ENCODE peak calls at places on chromosomes 5 and 9, in nine cellular contexts. One of them, this sample, is unnamed. For H3K36me3, the result is how much of the 10 kb centered on the place peaks cover.

GRCh38 chr5:172293745-172294342 is 10.3 kb upstream of the UBTD2 start:
- DNase-seq in colonic mucosa: no peak
- DNase-seq in breast epithelium: no peak
- DNase-seq in mucosa of descending colon: no peak
- DNase-seq in uterus: no peak
- DNase-seq in heart right ventricle: no peak
- DNase-seq in CD8-positive, alpha-beta T cell: no peak
- DNase-seq in adrenal gland: no peak
- DNase-seq in neural progenitor cell: no peak
- DNase-seq in this sample: no peak

GRCh38 chr5:79886456-79886855 is 104.6 kb downstream of the MTX3 start:
- DNase-seq in heart right ventricle: no peak
- DNase-seq in mucosa of descending colon: no peak
- DNase-seq in adrenal gland: no peak
- DNase-seq in CD8-positive, alpha-beta T cell: no peak
- DNase-seq in breast epithelium: no peak
- DNase-seq in uterus: no peak
- DNase-seq in colonic mucosa: no peak
- DNase-seq in neural progenitor cell: no peak
- DNase-seq in this sample: no peak

GRCh38 chr5:165185726-165186125 is 1680.3 kb downstream of the MAT2B start:
- DNase-seq in uterus: no peak
- DNase-seq in mucosa of descending colon: no peak
- DNase-seq in colonic mucosa: no peak
- DNase-seq in heart right ventricle: no peak
- DNase-seq in neural progenitor cell: no peak
- DNase-seq in adrenal gland: no peak
- DNase-seq in breast epithelium: no peak
- DNase-seq in CD8-positive, alpha-beta T cell: no peak
- DNase-seq in this sample: no peak

GRCh38 chr5:179914032-179914755 is 6.5 kb upstream of the TBC1D9B start:
- DNase-seq in mucosa of descending colon: peak
- DNase-seq in uterus: no peak
- DNase-seq in adrenal gland: no peak
- DNase-seq in neural progenitor cell: no peak
- DNase-seq in CD8-positive, alpha-beta T cell: no peak
- DNase-seq in heart right ventricle: no peak
- DNase-seq in colonic mucosa: peak
- DNase-seq in breast epithelium: peak
- DNase-seq in this sample: no peak

GRCh38 chr9:6739218-6739617 is 18.6 kb upstream of the KDM4C start:
- DNase-seq in uterus: no peak
- DNase-seq in mucosa of descending colon: no peak
- DNase-seq in heart right ventricle: no peak
- DNase-seq in colonic mucosa: no peak
- DNase-seq in CD8-positive, alpha-beta T cell: no peak
- DNase-seq in neural progenitor cell: no peak
- DNase-seq in adrenal gland: no peak
- DNase-seq in breast epithelium: no peak
- DNase-seq in this sample: no peak

GRCh38 chr5:131389869-131390265 is 126.0 kb downstream of the CDC42SE2 start:
- DNase-seq in breast epithelium: no peak
- DNase-seq in CD8-positive, alpha-beta T cell: no peak
- DNase-seq in heart right ventricle: no peak
- DNase-seq in uterus: no peak
- DNase-seq in mucosa of descending colon: no peak
- DNase-seq in adrenal gland: no peak
- DNase-seq in colonic mucosa: no peak
- DNase-seq in neural progenitor cell: no peak
- DNase-seq in this sample: no peak

GRCh38 chr5:43036856-43037711 is 3.0 kb downstream of the ANXA2R start:
- DNase-seq in heart right ventricle: no peak
- DNase-seq in breast epithelium: no peak
- DNase-seq in neural progenitor cell: peak
- DNase-seq in CD8-positive, alpha-beta T cell: no peak
- DNase-seq in adrenal gland: no peak
- DNase-seq in uterus: no peak
- DNase-seq in mucosa of descending colon: peak
- DNase-seq in colonic mucosa: no peak
- DNase-seq in this sample: peak

GRCh38 chr9:114184866-114185265 is 29.5 kb downstream of the COL27A1 start:
- DNase-seq in uterus: no peak
- DNase-seq in mucosa of descending colon: no peak
- DNase-seq in neural progenitor cell: no peak
- DNase-seq in colonic mucosa: no peak
- DNase-seq in breast epithelium: no peak
- DNase-seq in CD8-positive, alpha-beta T cell: no peak
- DNase-seq in heart right ventricle: no peak
- DNase-seq in adrenal gland: no peak
- DNase-seq in this sample: no peak

GRCh38 chr9:137053944-137054931 is at the start of gene ENTPD2:
- DNase-seq in CD8-positive, alpha-beta T cell: no peak
- DNase-seq in mucosa of descending colon: peak
- DNase-seq in neural progenitor cell: peak
- DNase-seq in colonic mucosa: peak
- DNase-seq in heart right ventricle: peak
- DNase-seq in uterus: no peak
- DNase-seq in adrenal gland: no peak
- DNase-seq in breast epithelium: peak
- DNase-seq in this sample: peak

GRCh38 chr5:122064992-122065391 is 13.1 kb downstream of the LOX start:
- DNase-seq in mucosa of descending colon: no peak
- DNase-seq in neural progenitor cell: peak
- DNase-seq in adrenal gland: no peak
- DNase-seq in CD8-positive, alpha-beta T cell: no peak
- DNase-seq in colonic mucosa: no peak
- DNase-seq in breast epithelium: no peak
- DNase-seq in heart right ventricle: no peak
- DNase-seq in uterus: no peak
- DNase-seq in this sample: no peak

GRCh38 chr9:82923410-82924242 is 139.3 kb downstream of the RASEF start:
- DNase-seq in neural progenitor cell: peak
- DNase-seq in breast epithelium: no peak
- DNase-seq in colonic mucosa: no peak
- DNase-seq in CD8-positive, alpha-beta T cell: no peak
- DNase-seq in uterus: no peak
- DNase-seq in adrenal gland: no peak
- DNase-seq in heart right ventricle: no peak
- DNase-seq in mucosa of descending colon: no peak
- DNase-seq in this sample: no peak

GRCh38 chr5:122089614-122090013 is 11.6 kb upstream of the LOX start:
- DNase-seq in CD8-positive, alpha-beta T cell: no peak
- DNase-seq in neural progenitor cell: no peak
- DNase-seq in mucosa of descending colon: no peak
- DNase-seq in adrenal gland: no peak
- DNase-seq in uterus: no peak
- DNase-seq in breast epithelium: no peak
- DNase-seq in colonic mucosa: no peak
- DNase-seq in heart right ventricle: no peak
- DNase-seq in this sample: no peak

DNA sequence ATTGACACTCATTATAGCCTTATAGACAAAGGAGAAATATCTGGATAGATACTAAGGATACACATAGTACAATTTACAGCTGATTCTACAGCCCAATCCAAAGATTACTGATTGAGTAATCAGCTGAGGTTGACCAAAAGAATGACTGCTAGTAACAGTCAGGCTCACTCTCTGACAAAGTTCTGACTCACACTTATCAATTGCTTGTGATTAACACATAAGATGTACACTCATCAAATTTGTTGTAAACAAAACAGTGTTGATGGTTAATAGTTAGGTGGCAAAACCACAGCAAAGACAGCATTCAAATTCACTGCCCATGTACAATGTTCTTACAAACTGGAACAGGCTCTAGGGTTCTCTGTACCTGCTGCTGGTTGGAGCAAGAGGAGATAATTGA is 422.7 kb downstream of the TLE1 start:
- DNase-seq in CD8-positive, alpha-beta T cell: no peak
- DNase-seq in mucosa of descending colon: no peak
- DNase-seq in neural progenitor cell: no peak
- DNase-seq in uterus: no peak
- DNase-seq in heart right ventricle: no peak
- DNase-seq in colonic mucosa: no peak
- DNase-seq in breast epithelium: no peak
- DNase-seq in adrenal gland: no peak
- DNase-seq in this sample: no peak
- H3K36me3 ChIP-seq in CD8-positive, alpha-beta T cell: under half
- H3K36me3 ChIP-seq in mucosa of descending colon: under half
- H3K36me3 ChIP-seq in neural progenitor cell: under half
- H3K36me3 ChIP-seq in uterus: under half
- H3K36me3 ChIP-seq in heart right ventricle: under half
- H3K36me3 ChIP-seq in colonic mucosa: under half
- H3K36me3 ChIP-seq in breast epithelium: under half
- H3K36me3 ChIP-seq in adrenal gland: under half
- H3K36me3 ChIP-seq in this sample: under half

GRCh38 chr5:139414601-139415121 is 10.8 kb upstream of the SPATA24 start:
- DNase-seq in CD8-positive, alpha-beta T cell: no peak
- DNase-seq in mucosa of descending colon: no peak
- DNase-seq in neural progenitor cell: no peak
- DNase-seq in uterus: no peak
- DNase-seq in heart right ventricle: no peak
- DNase-seq in colonic mucosa: no peak
- DNase-seq in adrenal gland: peak
- DNase-seq in breast epithelium: no peak
- DNase-seq in this sample: no peak
- TF ChIP-seq CTCF in CD8-positive, alpha-beta T cell: no peak
- TF ChIP-seq CTCF in mucosa of descending colon: no peak
- TF ChIP-seq CTCF in neural progenitor cell: no peak
- TF ChIP-seq CTCF in uterus: no peak
- TF ChIP-seq CTCF in heart right ventricle: no peak
- TF ChIP-seq CTCF in colonic mucosa: no peak
- TF ChIP-seq CTCF in adrenal gland: peak
- TF ChIP-seq CTCF in breast epithelium: no peak
- TF ChIP-seq CTCF in this sample: peak

GRCh38 chr5:88732181-88732633 is 150.8 kb downstream of the MEF2C start:
- DNase-seq in mucosa of descending colon: peak
- DNase-seq in CD8-positive, alpha-beta T cell: no peak
- DNase-seq in heart right ventricle: peak
- DNase-seq in uterus: peak
- DNase-seq in neural progenitor cell: no peak
- DNase-seq in colonic mucosa: no peak
- DNase-seq in adrenal gland: peak
- DNase-seq in breast epithelium: no peak
- DNase-seq in this sample: peak

GRCh38 chr5:88734191-88734640 is 148.8 kb downstream of the MEF2C start:
- DNase-seq in adrenal gland: peak
- DNase-seq in CD8-positive, alpha-beta T cell: no peak
- DNase-seq in colonic mucosa: no peak
- DNase-seq in heart right ventricle: no peak
- DNase-seq in neural progenitor cell: no peak
- DNase-seq in breast epithelium: no peak
- DNase-seq in uterus: no peak
- DNase-seq in mucosa of descending colon: peak
- DNase-seq in this sample: peak

GRCh38 chr5:88736494-88736893 is 146.5 kb downstream of the MEF2C start:
- DNase-seq in heart right ventricle: no peak
- DNase-seq in adrenal gland: no peak
- DNase-seq in uterus: no peak
- DNase-seq in breast epithelium: no peak
- DNase-seq in colonic mucosa: no peak
- DNase-seq in mucosa of descending colon: no peak
- DNase-seq in neural progenitor cell: no peak
- DNase-seq in CD8-positive, alpha-beta T cell: no peak
- DNase-seq in this sample: peak

GRCh38 chr5:88732862-88733261 is 150.1 kb downstream of the MEF2C start:
- DNase-seq in neural progenitor cell: peak
- DNase-seq in CD8-positive, alpha-beta T cell: no peak
- DNase-seq in adrenal gland: no peak
- DNase-seq in breast epithelium: no peak
- DNase-seq in uterus: no peak
- DNase-seq in colonic mucosa: no peak
- DNase-seq in heart right ventricle: no peak
- DNase-seq in mucosa of descending colon: no peak
- DNase-seq in this sample: no peak

GRCh38 chr5:88734983-88735382 is 148.0 kb downstream of the MEF2C start:
- DNase-seq in adrenal gland: no peak
- DNase-seq in uterus: no peak
- DNase-seq in mucosa of descending colon: no peak
- DNase-seq in breast epithelium: no peak
- DNase-seq in neural progenitor cell: no peak
- DNase-seq in heart right ventricle: no peak
- DNase-seq in CD8-positive, alpha-beta T cell: no peak
- DNase-seq in colonic mucosa: no peak
- DNase-seq in this sample: no peak
- H3K36me3 ChIP-seq in adrenal gland: under half
- H3K36me3 ChIP-seq in uterus: under half
- H3K36me3 ChIP-seq in mucosa of descending colon: under half
- H3K36me3 ChIP-seq in breast epithelium: under half
- H3K36me3 ChIP-seq in neural progenitor cell: under half
- H3K36me3 ChIP-seq in heart right ventricle: under half
- H3K36me3 ChIP-seq in CD8-positive, alpha-beta T cell: under half
- H3K36me3 ChIP-seq in colonic mucosa: under half
- H3K36me3 ChIP-seq in this sample: under half

GRCh38 chr9:109199676-109200075 is 32.6 kb upstream of the FRRS1L start:
- DNase-seq in adrenal gland: no peak
- DNase-seq in neural progenitor cell: no peak
- DNase-seq in colonic mucosa: no peak
- DNase-seq in breast epithelium: no peak
- DNase-seq in CD8-positive, alpha-beta T cell: no peak
- DNase-seq in mucosa of descending colon: no peak
- DNase-seq in uterus: no peak
- DNase-seq in heart right ventricle: no peak
- DNase-seq in this sample: no peak

GRCh38 chr9:109203761-109204360 is 36.8 kb upstream of the FRRS1L start:
- DNase-seq in breast epithelium: no peak
- DNase-seq in adrenal gland: no peak
- DNase-seq in colonic mucosa: no peak
- DNase-seq in mucosa of descending colon: no peak
- DNase-seq in uterus: no peak
- DNase-seq in heart right ventricle: no peak
- DNase-seq in CD8-positive, alpha-beta T cell: no peak
- DNase-seq in neural progenitor cell: no peak
- DNase-seq in this sample: no peak

GRCh38 chr9:109194157-109194556 is 27.1 kb upstream of the FRRS1L start:
- DNase-seq in heart right ventricle: no peak
- DNase-seq in uterus: no peak
- DNase-seq in mucosa of descending colon: no peak
- DNase-seq in breast epithelium: no peak
- DNase-seq in CD8-positive, alpha-beta T cell: no peak
- DNase-seq in adrenal gland: no peak
- DNase-seq in neural progenitor cell: no peak
- DNase-seq in colonic mucosa: no peak
- DNase-seq in this sample: no peak

DNA sequence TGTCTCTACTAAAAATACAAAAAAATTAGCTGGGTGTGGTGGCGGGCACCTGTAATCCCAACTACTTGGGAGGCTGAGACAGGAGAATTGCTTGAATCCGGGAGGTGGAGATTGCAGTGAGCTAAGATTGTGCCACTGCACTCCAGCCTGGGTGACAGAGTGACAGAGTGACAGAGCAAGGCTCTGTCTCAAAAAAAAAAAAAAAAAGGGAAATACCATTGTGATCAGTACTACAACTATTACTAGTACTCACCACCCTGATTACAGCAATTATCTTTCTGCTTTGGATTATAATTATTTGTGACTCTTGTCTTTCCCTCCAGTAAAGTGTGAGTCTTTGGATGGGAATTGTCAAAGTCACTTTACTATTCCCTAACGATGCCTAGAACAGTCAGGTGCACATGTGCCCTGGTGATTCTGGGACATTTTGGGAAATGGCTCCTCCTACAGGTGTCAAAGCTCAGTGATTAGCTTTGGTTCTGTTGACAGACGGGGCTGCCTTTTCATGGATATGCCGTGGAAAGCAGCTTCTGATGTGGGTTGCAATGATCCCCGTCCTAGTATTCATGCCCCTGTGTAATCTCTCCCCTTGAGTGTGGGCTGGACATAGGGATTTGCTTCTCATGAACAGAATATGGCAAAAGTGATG is 31.8 kb upstream of the FRRS1L start:
- DNase-seq in CD8-positive, alpha-beta T cell: no peak
- DNase-seq in neural progenitor cell: peak
- DNase-seq in heart right ventricle: no peak
- DNase-seq in breast epithelium: no peak
- DNase-seq in uterus: no peak
- DNase-seq in mucosa of descending colon: no peak
- DNase-seq in adrenal gland: no peak
- DNase-seq in colonic mucosa: no peak
- DNase-seq in this sample: no peak
- TF ChIP-seq CTCF in CD8-positive, alpha-beta T cell: peak
- TF ChIP-seq CTCF in neural progenitor cell: peak
- TF ChIP-seq CTCF in heart right ventricle: peak
- TF ChIP-seq CTCF in breast epithelium: no peak
- TF ChIP-seq CTCF in uterus: no peak
- TF ChIP-seq CTCF in mucosa of descending colon: no peak
- TF ChIP-seq CTCF in adrenal gland: no peak
- TF ChIP-seq CTCF in colonic mucosa: no peak
- TF ChIP-seq CTCF in this sample: peak